ENCODE peak calls at places on chromosomes 6 and 20, in six cellular contexts. One of them, this sample, is unnamed.

GRCh38 chr20:51462566-51463276 is 79.8 kb downstream of the NFATC2 start:
- DNase-seq in A549: no peak
- DNase-seq in H1: no peak
- DNase-seq in fibroblast of lung: peak
- DNase-seq in GM23338: no peak
- DNase-seq in DND-41: no peak
- DNase-seq in this sample: peak

GRCh38 chr6:160031442-160031841 is 62.6 kb downstream of the IGF2R start:
- DNase-seq in A549: no peak
- DNase-seq in H1: no peak
- DNase-seq in fibroblast of lung: peak
- DNase-seq in GM23338: no peak
- DNase-seq in DND-41: no peak
- DNase-seq in this sample: no peak

GRCh38 chr6:170007468-170008240 is 256.2 kb downstream of the ERMARD start:
- DNase-seq in A549: no peak
- DNase-seq in H1: no peak
- DNase-seq in fibroblast of lung: no peak
- DNase-seq in GM23338: no peak
- DNase-seq in DND-41: no peak
- DNase-seq in this sample: peak

GRCh38 chr20:50470249-50470858 is 39.8 kb upstream of the PTPN1 start:
- DNase-seq in A549: no peak
- DNase-seq in H1: no peak
- DNase-seq in fibroblast of lung: no peak
- DNase-seq in GM23338: no peak
- DNase-seq in DND-41: no peak
- DNase-seq in this sample: no peak

GRCh38 chr6:47034919-47035318 is 7.2 kb downstream of the ADGRF1 start:
- DNase-seq in A549: no peak
- DNase-seq in H1: no peak
- DNase-seq in fibroblast of lung: peak
- DNase-seq in GM23338: peak
- DNase-seq in DND-41: no peak
- DNase-seq in this sample: no peak

GRCh38 chr6:34630040-34630439 is 66.5 kb downstream of the ILRUN start:
- DNase-seq in A549: peak
- DNase-seq in H1: no peak
- DNase-seq in fibroblast of lung: peak
- DNase-seq in GM23338: no peak
- DNase-seq in DND-41: no peak
- DNase-seq in this sample: peak

GRCh38 chr20:62052336-62052841 is 13.3 kb downstream of the TAF4 start:
- DNase-seq in A549: no peak
- DNase-seq in H1: no peak
- DNase-seq in fibroblast of lung: no peak
- DNase-seq in GM23338: no peak
- DNase-seq in DND-41: no peak
- DNase-seq in this sample: no peak

GRCh38 chr6:27814665-27815424 is 97.4 kb downstream of the OR2B2 start:
- DNase-seq in A549: no peak
- DNase-seq in H1: peak
- DNase-seq in fibroblast of lung: peak
- DNase-seq in GM23338: peak
- DNase-seq in DND-41: no peak
- DNase-seq in this sample: peak

GRCh38 chr6:130182466-130182865 is 40.3 kb downstream of the SAMD3 start:
- DNase-seq in A549: no peak
- DNase-seq in H1: no peak
- DNase-seq in fibroblast of lung: no peak
- DNase-seq in GM23338: no peak
- DNase-seq in DND-41: no peak
- DNase-seq in this sample: no peak

DNA sequence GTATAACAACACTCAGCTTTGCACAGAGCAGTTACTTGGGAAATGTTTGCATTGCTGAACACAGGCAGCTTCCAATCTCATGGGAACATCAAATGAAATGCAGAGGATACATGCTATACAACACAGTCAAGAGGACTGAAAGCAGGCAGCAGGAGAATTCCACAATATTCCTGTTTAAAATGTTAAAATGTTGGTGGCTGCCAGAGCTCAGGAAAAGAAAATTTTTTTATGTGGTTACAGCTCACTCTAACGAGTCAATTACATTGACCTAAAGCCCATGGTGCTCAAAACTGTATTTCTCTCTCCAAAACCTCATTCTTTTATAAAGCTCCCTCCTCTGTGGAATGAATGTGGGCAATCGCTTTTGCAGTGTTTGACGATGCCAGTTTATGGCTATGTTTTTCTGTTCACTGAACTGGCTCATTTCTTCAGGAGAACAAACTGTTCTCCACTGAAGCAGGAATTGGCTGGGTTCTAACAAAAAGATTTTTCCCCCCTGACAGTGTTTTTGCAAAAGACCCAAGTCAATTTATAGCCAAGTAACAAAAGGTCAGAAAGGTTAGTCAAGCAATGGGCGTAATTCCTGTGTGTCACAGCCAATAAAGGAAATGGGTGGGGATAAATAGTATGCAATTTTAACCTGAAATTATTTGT is 69.0 kb downstream of the ZHX3 start:
- DNase-seq in A549: no peak
- DNase-seq in H1: no peak
- DNase-seq in fibroblast of lung: peak
- DNase-seq in GM23338: no peak
- DNase-seq in DND-41: no peak
- DNase-seq in this sample: no peak
- H3K4me2 ChIP-seq in A549: peak
- H3K4me2 ChIP-seq in H1: no peak
- H3K4me2 ChIP-seq in fibroblast of lung: peak
- H3K4me2 ChIP-seq in GM23338: no peak
- H3K4me2 ChIP-seq in DND-41: no peak
- H3K4me2 ChIP-seq in this sample: peak

GRCh38 chr6:157569543-157569942 is 188.6 kb downstream of the ZDHHC14 start:
- DNase-seq in A549: no peak
- DNase-seq in H1: no peak
- DNase-seq in fibroblast of lung: no peak
- DNase-seq in GM23338: no peak
- DNase-seq in DND-41: peak
- DNase-seq in this sample: no peak
- H3K4me2 ChIP-seq in A549: no peak
- H3K4me2 ChIP-seq in H1: no peak
- H3K4me2 ChIP-seq in fibroblast of lung: no peak
- H3K4me2 ChIP-seq in GM23338: no peak
- H3K4me2 ChIP-seq in DND-41: peak
- H3K4me2 ChIP-seq in this sample: no peak

GRCh38 chr6:52307900-52308372 is 23.4 kb upstream of the MCM3 start:
- DNase-seq in A549: no peak
- DNase-seq in H1: no peak
- DNase-seq in fibroblast of lung: no peak
- DNase-seq in GM23338: no peak
- DNase-seq in DND-41: peak
- DNase-seq in this sample: no peak
- H3K4me2 ChIP-seq in A549: no peak
- H3K4me2 ChIP-seq in H1: peak
- H3K4me2 ChIP-seq in fibroblast of lung: no peak
- H3K4me2 ChIP-seq in GM23338: peak
- H3K4me2 ChIP-seq in DND-41: peak
- H3K4me2 ChIP-seq in this sample: no peak

GRCh38 chr6:150409576-150410066 is 40.8 kb downstream of the IYD start:
- DNase-seq in A549: no peak
- DNase-seq in H1: no peak
- DNase-seq in fibroblast of lung: peak
- DNase-seq in GM23338: no peak
- DNase-seq in DND-41: no peak
- DNase-seq in this sample: no peak

GRCh38 chr6:150410906-150411305 is 42.1 kb downstream of the IYD start:
- DNase-seq in A549: no peak
- DNase-seq in H1: no peak
- DNase-seq in fibroblast of lung: no peak
- DNase-seq in GM23338: no peak
- DNase-seq in DND-41: no peak
- DNase-seq in this sample: no peak

GRCh38 chr6:150406948-150407347 is 38.1 kb downstream of the IYD start:
- DNase-seq in A549: no peak
- DNase-seq in H1: no peak
- DNase-seq in fibroblast of lung: no peak
- DNase-seq in GM23338: no peak
- DNase-seq in DND-41: no peak
- DNase-seq in this sample: no peak

GRCh38 chr6:150410395-150410794 is 41.6 kb downstream of the IYD start:
- DNase-seq in A549: no peak
- DNase-seq in H1: no peak
- DNase-seq in fibroblast of lung: no peak
- DNase-seq in GM23338: no peak
- DNase-seq in DND-41: no peak
- DNase-seq in this sample: no peak

GRCh38 chr6:150408842-150409241 is 40.0 kb downstream of the IYD start:
- DNase-seq in A549: no peak
- DNase-seq in H1: no peak
- DNase-seq in fibroblast of lung: no peak
- DNase-seq in GM23338: no peak
- DNase-seq in DND-41: no peak
- DNase-seq in this sample: no peak
- H3K4me2 ChIP-seq in A549: no peak
- H3K4me2 ChIP-seq in H1: no peak
- H3K4me2 ChIP-seq in fibroblast of lung: no peak
- H3K4me2 ChIP-seq in GM23338: no peak
- H3K4me2 ChIP-seq in DND-41: no peak
- H3K4me2 ChIP-seq in this sample: no peak

GRCh38 chr6:137234505-137234863 is 15.3 kb upstream of the IFNGR1 start:
- DNase-seq in A549: no peak
- DNase-seq in H1: no peak
- DNase-seq in fibroblast of lung: no peak
- DNase-seq in GM23338: no peak
- DNase-seq in DND-41: peak
- DNase-seq in this sample: no peak

GRCh38 chr6:137231156-137231555 is 12.0 kb upstream of the IFNGR1 start:
- DNase-seq in A549: no peak
- DNase-seq in H1: no peak
- DNase-seq in fibroblast of lung: no peak
- DNase-seq in GM23338: no peak
- DNase-seq in DND-41: no peak
- DNase-seq in this sample: no peak

GRCh38 chr6:137230547-137230946 is 11.4 kb upstream of the IFNGR1 start:
- DNase-seq in A549: no peak
- DNase-seq in H1: no peak
- DNase-seq in fibroblast of lung: no peak
- DNase-seq in GM23338: no peak
- DNase-seq in DND-41: no peak
- DNase-seq in this sample: no peak

GRCh38 chr6:137233561-137234504 is 14.6 kb upstream of the IFNGR1 start:
- DNase-seq in A549: peak
- DNase-seq in H1: no peak
- DNase-seq in fibroblast of lung: peak
- DNase-seq in GM23338: no peak
- DNase-seq in DND-41: no peak
- DNase-seq in this sample: peak

GRCh38 chr6:137231895-137232294 is 12.7 kb upstream of the IFNGR1 start:
- DNase-seq in A549: no peak
- DNase-seq in H1: no peak
- DNase-seq in fibroblast of lung: no peak
- DNase-seq in GM23338: no peak
- DNase-seq in DND-41: no peak
- DNase-seq in this sample: no peak
- H3K4me2 ChIP-seq in A549: no peak
- H3K4me2 ChIP-seq in H1: no peak
- H3K4me2 ChIP-seq in fibroblast of lung: no peak
- H3K4me2 ChIP-seq in GM23338: no peak
- H3K4me2 ChIP-seq in DND-41: peak
- H3K4me2 ChIP-seq in this sample: no peak

DNA sequence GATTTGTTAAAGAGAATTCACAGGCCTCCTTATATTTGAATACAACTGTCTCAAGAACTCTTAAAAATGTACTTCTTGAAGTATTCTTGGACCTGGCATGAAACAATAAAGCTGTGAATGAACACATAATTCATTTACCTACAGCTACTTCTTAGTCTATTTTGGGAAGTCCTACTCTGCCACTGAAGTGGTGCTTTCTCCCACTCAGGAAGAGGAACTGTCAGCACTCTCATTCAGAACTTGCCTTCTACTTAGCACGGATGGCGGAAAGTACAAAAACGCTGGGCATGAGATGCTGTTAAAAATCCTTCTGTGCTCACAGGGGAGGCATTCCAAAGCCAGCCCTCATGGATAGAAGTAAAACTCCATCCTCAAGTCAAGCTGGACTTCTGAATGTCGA is 144.8 kb upstream of the LAMP5 start:
- DNase-seq in A549: no peak
- DNase-seq in H1: no peak
- DNase-seq in fibroblast of lung: no peak
- DNase-seq in GM23338: no peak
- DNase-seq in DND-41: no peak
- DNase-seq in this sample: no peak
- H3K4me2 ChIP-seq in A549: no peak
- H3K4me2 ChIP-seq in H1: no peak
- H3K4me2 ChIP-seq in fibroblast of lung: no peak
- H3K4me2 ChIP-seq in GM23338: no peak
- H3K4me2 ChIP-seq in DND-41: no peak
- H3K4me2 ChIP-seq in this sample: no peak

DNA sequence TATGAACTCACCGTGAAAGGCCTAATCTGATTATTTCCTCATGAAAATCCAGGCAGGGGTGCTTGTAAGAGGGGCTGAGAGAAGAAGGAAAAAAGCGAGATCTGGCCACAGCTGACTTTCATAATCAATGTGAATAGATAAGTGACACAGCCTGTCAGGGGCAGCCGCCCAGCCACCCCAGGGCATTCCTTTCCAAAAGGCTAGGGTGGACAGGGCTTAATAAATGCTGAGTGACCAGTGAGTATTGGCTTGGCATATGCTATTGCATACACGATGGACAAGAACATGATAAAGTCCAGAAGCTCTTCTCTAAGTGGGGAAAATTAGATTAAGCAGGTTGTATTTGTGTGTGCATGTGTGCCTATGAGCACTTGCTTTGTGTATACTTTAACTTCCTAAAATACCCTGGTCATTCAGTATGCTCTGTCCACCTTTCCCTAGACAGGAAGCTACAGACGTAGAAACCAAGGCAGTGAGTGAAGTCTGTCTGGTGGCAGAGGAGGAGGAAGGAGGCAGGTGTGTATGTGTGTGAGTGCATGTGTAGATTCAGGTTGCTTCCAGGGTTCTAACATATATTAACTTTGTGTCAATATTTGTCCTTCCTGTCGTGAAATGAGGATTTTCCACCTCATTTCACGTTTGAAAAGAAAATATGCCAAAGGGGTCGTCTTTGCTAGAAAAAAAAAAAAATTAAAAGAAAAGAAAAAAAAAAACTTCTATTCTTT is 411.7 kb downstream of the PKHD1 start:
- DNase-seq in A549: no peak
- DNase-seq in H1: no peak
- DNase-seq in fibroblast of lung: no peak
- DNase-seq in GM23338: no peak
- DNase-seq in DND-41: no peak
- DNase-seq in this sample: no peak
- H3K4me2 ChIP-seq in A549: no peak
- H3K4me2 ChIP-seq in H1: no peak
- H3K4me2 ChIP-seq in fibroblast of lung: no peak
- H3K4me2 ChIP-seq in GM23338: no peak
- H3K4me2 ChIP-seq in DND-41: no peak
- H3K4me2 ChIP-seq in this sample: no peak

This sample was measured in osteoblast.